ENCODE peak calls at places on chromosomes 11 and 22, in six cellular contexts. Z is T-cell; C is NCI-H2081; G is Caki2; I is astrocyte of the spinal cord; U is activated CD4-positive, alpha-beta T cell treated with anti-CD3 and anti-CD28 coated beads, Interleukin-2, amount 10 ng/mL, durations not matched to agents 7 days and 5 days. O is an unnamed sample.
A peak's percentile ranks its signal among the peaks of the same experiment; 100 is the strongest.

GRCh38 chr11:62880231-62880802 is 379 bp upstream of the SLC3A2 start:
- DNase-seq in Z (no peak), C (no peak), G (no peak), I (peak; percentile 69), U (no peak), O (peak; percentile 92)

GRCh38 chr11:497565-498296 is 9.3 kb downstream of the RNH1 start:
- DNase-seq in Z (no peak), C (no peak), G (no peak), I (no peak), U (no peak), O (no peak)

GRCh38 chr11:59754494-59754858 is 700 bp upstream of the STX3 start:
- DNase-seq in Z (no peak), C (no peak), G (no peak), I (peak; percentile 29), U (peak; percentile 24), O (no peak)

GRCh38 chr22:36383110-36383581 is 4.6 kb downstream of the MYH9 start:
- DNase-seq in Z (peak; percentile 51), C (no peak), G (peak; percentile 82), I (peak; percentile 93), U (peak; percentile 72), O (peak; percentile 51)

GRCh38 chr11:79045018-79045787 is 395.6 kb downstream of the TENM4 start:
- DNase-seq in Z (no peak), C (no peak), G (no peak), I (no peak), U (no peak), O (no peak)

GRCh38 chr22:50146440-50147228 is 23.9 kb upstream of the PANX2 start:
- DNase-seq in Z (no peak), C (no peak), G (peak; percentile 68), I (peak; percentile 53), U (no peak), O (peak; percentile 82)

GRCh38 chr22:33063611-33064010 is 5.4 kb upstream of the SYN3 start:
- DNase-seq in Z (no peak), C (no peak), G (no peak), I (no peak), U (no peak), O (no peak)

GRCh38 chr11:115222218-115222862 is 281.9 kb downstream of the CADM1 start:
- DNase-seq in Z (peak; percentile 21), C (peak; percentile 36), G (peak; percentile 48), I (peak; percentile 95), U (peak; percentile 36), O (peak; percentile 91)

GRCh38 chr11:9858218-9858617 is 194.3 kb downstream of the SWAP70 start:
- DNase-seq in Z (no peak), C (no peak), G (no peak), I (no peak), U (no peak), O (no peak)

GRCh38 chr11:64598106-64598796 is 7.2 kb downstream of the SLC22A12 start:
- DNase-seq in Z (no peak), C (no peak), G (no peak), I (no peak), U (no peak), O (no peak)

GRCh38 chr11:16179668-16180067 is 176.7 kb downstream of the SOX6 start:
- DNase-seq in Z (no peak), C (no peak), G (no peak), I (no peak), U (no peak), O (no peak)

GRCh38 chr11:65492637-65493366 is 6.0 kb upstream of the MALAT1 start:
- DNase-seq in Z (no peak), C (no peak), G (peak; percentile 90), I (peak; percentile 93), U (no peak), O (peak; percentile 96)

GRCh38 chr22:19798825-19799224 is 38.2 kb downstream of the TBX1 start:
- DNase-seq in Z (no peak), C (no peak), G (no peak), I (no peak), U (no peak), O (no peak)

GRCh38 chr11:8934735-8935478 is 2.2 kb upstream of the C11orf16 start:
- DNase-seq in Z (no peak), C (no peak), G (no peak), I (peak; percentile 46), U (no peak), O (peak; percentile 66)

GRCh38 chr22:45069925-45070324 is 60.1 kb upstream of the PHF21B start:
- DNase-seq in Z (no peak), C (no peak), G (no peak), I (no peak), U (no peak), O (no peak)

GRCh38 chr11:103541186-103541795 is 432.1 kb downstream of the DYNC2H1 start:
- DNase-seq in Z (no peak), C (no peak), G (no peak), I (no peak), U (no peak), O (no peak)

GRCh38 chr11:106304274-106304673 is 226.8 kb downstream of the AASDHPPT start:
- DNase-seq in Z (no peak), C (no peak), G (no peak), I (peak; percentile 50), U (no peak), O (peak; percentile 76)

GRCh38 chr22:44746836-44747519 is 5.4 kb upstream of the ARHGAP8 start:
- DNase-seq in Z (no peak), C (no peak), G (peak; percentile 71), I (no peak), U (no peak), O (no peak)

GRCh38 chr11:42764936-42765335 is 546.9 kb upstream of the API5 start:
- DNase-seq in Z (no peak), C (no peak), G (no peak), I (no peak), U (no peak), O (no peak)

GRCh38 chr11:62830904-62831519 is 839 bp downstream of the STX5 start:
- DNase-seq in Z (no peak), C (no peak), G (no peak), I (no peak), U (peak; percentile 24), O (no peak)

GRCh38 chr11:1992111-1992510 is 5.5 kb downstream of the H19 start:
- DNase-seq in Z (no peak), C (no peak), G (no peak), I (no peak), U (no peak), O (no peak)

GRCh38 chr11:64600281-64600992 is 9.4 kb downstream of the SLC22A12 start:
- DNase-seq in Z (no peak), C (no peak), G (no peak), I (no peak), U (no peak), O (no peak)

GRCh38 chr11:66126808-66127555 is 56.9 kb downstream of the PACS1 start:
- DNase-seq in Z (peak; percentile 52), C (no peak), G (peak; percentile 72), I (peak; percentile 71), U (peak; percentile 70), O (peak; percentile 79)